ENCODE peak calls at places on chromosomes 4 and X, in seven cellular contexts. M is GM10248, O is AG04450, R is HL-60, A is mesothelial cell of epicardium, U is colonic mucosa, E is fibroblast of pulmonary artery. P is an unnamed sample.

GRCh38 chr4:113591982-113592381 is 169.6 kb downstream of the CAMK2D start:
- DNase-seq in A (no peak), R (no peak), E (peak; percentile 57), M (no peak), O (no peak), U (no peak), P (no peak)

GRCh38 chrX:154444001-154444754 is at the start of gene FAM50A:
- DNase-seq in M (peak; percentile 87), A (peak; percentile 63), U (peak; percentile 79), R (no peak), O (no peak), E (peak; percentile 53), P (peak; percentile 37)

GRCh38 chr4:33864290-33864859 is 2379.9 kb downstream of the ARAP2 start:
- DNase-seq in R (no peak), A (no peak), M (no peak), U (no peak), O (no peak), E (no peak), P (no peak)

GRCh38 chr4:78962597-78963115 is 23.4 kb upstream of the PAQR3 start:
- DNase-seq in E (peak; percentile 7), O (no peak), R (no peak), U (no peak), M (no peak), A (no peak), P (no peak)

GRCh38 chr4:24979554-24979953 is 51.2 kb downstream of the LGI2 start:
- DNase-seq in E (peak; percentile 87), U (peak; percentile 38), A (no peak), M (no peak), R (peak; percentile 93), O (no peak), P (no peak)

GRCh38 chrX:128973033-128973432 is 550.3 kb downstream of the SMARCA1 start:
- DNase-seq in A (no peak), U (no peak), R (no peak), M (no peak), O (no peak), E (no peak), P (no peak)

GRCh38 chr4:36722986-36723385 is 441.6 kb downstream of the DTHD1 start:
- DNase-seq in M (no peak), O (no peak), R (no peak), A (no peak), U (no peak), E (no peak), P (no peak)

GRCh38 chr4:52081216-52081615 is 30.1 kb downstream of the SPATA18 start:
- DNase-seq in U (no peak), O (no peak), A (no peak), R (no peak), E (no peak), M (no peak), P (no peak)

GRCh38 chr4:11011249-11011648 is 326.7 kb upstream of the CLNK start:
- DNase-seq in R (no peak), A (no peak), E (no peak), O (no peak), U (no peak), M (no peak), P (no peak)

GRCh38 chr4:94757192-94758140 is at the start of gene BMPR1B:
- DNase-seq in R (no peak), O (peak; percentile 18), U (no peak), E (peak; percentile 64), M (peak; percentile 13), A (peak; percentile 41), P (peak; percentile 5)
- TF ChIP-seq CTCF in R (no peak), O (peak; percentile 31), U (no peak), E (no peak), M (no peak), A (no peak), P (no peak)

GRCh38 chr4:130747842-130748241 is 1651.9 kb downstream of the C4orf33 start:
- DNase-seq in A (no peak), U (no peak), E (peak; percentile 14), O (no peak), M (no peak), R (no peak), P (no peak)
- TF ChIP-seq CTCF in A (no peak), U (no peak), E (peak; percentile 7), O (no peak), M (no peak), R (no peak), P (peak; percentile 69)

GRCh38 chr4:14867847-14868246 is 134.4 kb upstream of the CPEB2 start:
- DNase-seq in E (no peak), O (no peak), U (no peak), M (no peak), R (no peak), A (no peak), P (no peak)

GRCh38 chr4:14868426-14868825 is 133.9 kb upstream of the CPEB2 start:
- DNase-seq in R (no peak), M (no peak), O (no peak), E (no peak), U (no peak), A (no peak), P (no peak)

GRCh38 chr4:14877246-14878220 is 124.7 kb upstream of the CPEB2 start:
- DNase-seq in R (peak; percentile 81), M (no peak), U (no peak), E (peak; percentile 64), O (no peak), A (no peak), P (no peak)

GRCh38 chr4:14874990-14875389 is 127.3 kb upstream of the CPEB2 start:
- DNase-seq in O (no peak), M (no peak), U (no peak), A (no peak), R (no peak), E (no peak), P (no peak)

GRCh38 chr4:14871676-14872430 is 130.4 kb upstream of the CPEB2 start:
- DNase-seq in E (no peak), A (no peak), U (no peak), O (no peak), R (no peak), M (no peak), P (no peak)
- TF ChIP-seq CTCF in E (peak; percentile 31), A (peak; percentile 23), U (peak; percentile 40), O (peak; percentile 8), R (no peak), M (peak; percentile 19), P (peak; percentile 65)

GRCh38 chr4:76215120-76215519 is 1.5 kb upstream of the SCARB2 start:
- DNase-seq in E (no peak), U (no peak), A (peak; percentile 24), R (no peak), M (no peak), O (no peak), P (no peak)

GRCh38 chr4:76214269-76214628 is 625 bp upstream of the SCARB2 start:
- DNase-seq in E (no peak), O (no peak), R (no peak), M (no peak), U (peak; percentile 73), A (no peak), P (no peak)

GRCh38 chr4:76212301-76212700 is 1.3 kb downstream of the SCARB2 start:
- DNase-seq in O (no peak), R (no peak), A (peak; percentile 24), M (no peak), U (peak; percentile 16), E (no peak), P (peak; percentile 20)

GRCh38 chr4:76212851-76213414 is 691 bp downstream of the SCARB2 start:
- DNase-seq in R (no peak), M (no peak), E (no peak), U (peak; percentile 55), A (peak; percentile 40), O (no peak), P (peak; percentile 2)

DNA sequence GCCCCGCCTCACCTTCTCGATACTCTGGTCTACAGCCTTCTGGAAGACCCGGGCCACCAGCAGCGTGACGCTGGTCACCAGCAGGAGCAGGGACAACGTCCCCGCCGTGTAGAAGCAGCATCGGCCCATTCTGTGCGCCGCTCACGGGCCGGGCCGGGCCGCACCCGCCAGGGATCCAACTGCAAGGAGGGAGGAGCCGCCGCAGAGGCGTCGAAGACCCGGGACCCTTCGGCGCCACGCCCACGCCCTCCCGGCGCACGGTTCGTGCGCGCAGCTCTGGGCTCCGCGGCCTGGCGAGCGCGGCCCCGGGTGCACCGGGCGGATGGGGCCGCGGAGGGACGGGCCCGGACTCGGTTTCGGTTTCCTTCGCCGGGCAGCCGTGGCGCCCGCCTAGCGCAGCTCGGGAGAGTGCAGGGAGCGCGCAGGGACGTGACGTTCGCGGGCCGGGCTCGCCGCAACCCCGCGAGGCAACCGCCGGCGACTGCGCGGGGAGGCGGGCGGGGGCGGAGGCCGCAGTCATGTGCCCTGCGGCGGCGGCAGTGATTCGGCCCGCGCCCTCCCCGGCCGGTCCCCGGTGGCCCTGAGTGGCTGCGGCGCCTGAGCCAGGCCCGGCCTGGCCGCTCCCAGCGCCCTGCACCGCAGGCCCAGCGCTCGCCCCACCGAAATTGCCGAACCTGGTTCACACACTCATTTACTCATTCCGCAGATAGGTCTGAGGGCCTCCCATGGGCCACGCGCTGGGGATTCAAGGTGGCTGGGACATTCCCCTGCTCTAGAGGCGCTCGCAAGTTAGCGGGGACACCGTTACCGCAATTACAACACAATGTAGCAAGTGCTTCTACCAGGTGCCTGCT is at the start of gene SCARB2:
- DNase-seq in A (peak; percentile 83), O (peak; percentile 38), M (peak; percentile 81), E (peak; percentile 85), R (peak; percentile 76), U (peak; percentile 86), P (peak; percentile 80)
- TF ChIP-seq CTCF in A (no peak), O (no peak), M (no peak), E (no peak), R (no peak), U (no peak), P (no peak)

DNA sequence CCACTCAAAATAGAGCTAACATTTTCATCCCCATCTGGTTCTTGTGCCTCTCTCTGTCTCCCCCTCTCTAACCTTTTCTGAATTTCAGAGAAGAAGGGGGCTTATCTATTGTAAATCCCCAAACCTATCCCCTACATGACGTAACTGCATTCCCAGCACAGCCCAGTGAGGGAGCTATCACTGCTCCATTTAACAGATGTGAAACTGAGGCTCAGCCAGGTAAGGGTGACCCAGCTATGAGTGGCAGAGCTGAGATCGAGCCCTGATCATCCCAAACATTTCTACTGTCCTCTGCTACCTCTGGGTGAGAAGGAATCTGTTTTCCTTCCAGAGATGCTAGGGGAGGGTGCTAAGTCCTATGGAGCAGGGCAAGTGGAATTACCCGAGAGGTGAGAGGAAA is 107.5 kb downstream of the SLC2A9 start:
- DNase-seq in R (no peak), O (no peak), E (no peak), M (no peak), A (no peak), U (no peak), P (no peak)
- TF ChIP-seq CTCF in R (no peak), O (no peak), E (no peak), M (no peak), A (no peak), U (no peak), P (no peak)

DNA sequence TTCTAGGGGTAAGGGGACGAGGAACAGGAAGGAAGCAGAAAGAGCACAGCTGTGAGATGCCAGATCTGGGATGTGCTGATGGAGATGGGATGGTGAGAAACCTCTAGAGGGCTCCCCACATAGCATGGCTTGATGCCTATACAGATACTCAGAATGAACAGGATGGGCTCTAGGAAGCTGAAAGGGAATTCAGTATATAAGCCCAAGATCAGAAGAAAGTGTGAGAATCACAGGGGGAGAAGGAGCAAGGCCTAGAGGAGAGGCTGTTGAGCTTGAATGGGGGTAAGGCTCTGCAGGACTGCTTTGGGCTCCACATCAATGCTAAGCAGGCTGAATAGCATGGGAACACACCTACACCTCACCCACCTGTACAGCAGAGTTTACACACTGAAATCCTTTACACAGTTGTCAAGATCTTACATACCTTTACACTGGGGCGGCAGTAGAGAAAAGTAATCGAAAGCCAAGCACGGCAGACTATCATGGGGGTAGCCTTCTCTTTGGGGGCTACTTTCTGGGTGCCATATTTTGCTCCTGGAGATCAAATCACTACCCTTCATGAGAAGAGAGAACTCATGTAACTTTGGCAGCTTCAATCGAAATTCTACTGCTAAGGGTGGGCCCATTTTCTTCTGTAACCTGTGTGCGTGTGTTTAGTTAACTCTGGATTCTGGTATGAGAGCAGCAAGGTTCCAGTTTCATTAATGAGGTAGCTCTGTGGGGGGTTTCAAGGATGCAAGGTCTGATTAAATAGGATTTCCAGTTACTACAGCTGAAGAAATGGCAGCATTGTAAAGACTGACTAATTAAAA is 30.6 kb downstream of the HOPX start:
- DNase-seq in R (no peak), O (no peak), U (no peak), A (no peak), M (no peak), E (no peak), P (no peak)
- TF ChIP-seq CTCF in R (no peak), O (peak; percentile 6), U (no peak), A (no peak), M (no peak), E (no peak), P (no peak)

P was measured in HFFc6.